ENCODE peak calls at places on chromosomes 16 and 17, in eight cellular contexts. H is OCI-LY7, R is prostate gland, J is PC-3, G is fibroblast of pulmonary artery, T is body of pancreas, U is H1, E is endothelial cell. F is an unnamed sample.
A peak's percentile ranks its signal among the peaks of the same experiment; 100 is the strongest.

GRCh38 chr16:49545243-49545642 is 171.6 kb downstream of the C16orf78 start:
- DNase-seq in R (no peak), U (no peak), J (no peak), G (no peak), E (no peak), H (no peak), T (no peak), F (no peak)

GRCh38 chr16:63323055-63323454 is 1286.8 kb upstream of the CDH8 start:
- DNase-seq in E (no peak), R (no peak), T (no peak), G (peak; percentile 9), H (no peak), J (peak; percentile 2), U (no peak), F (no peak)

GRCh38 chr17:21297026-21297520 is 12.6 kb downstream of the MAP2K3 start:
- DNase-seq in R (no peak), U (no peak), J (no peak), T (no peak), E (no peak), H (no peak), G (no peak), F (no peak)

GRCh38 chr16:4506450-4506849 is 30.3 kb downstream of the HMOX2 start:
- DNase-seq in J (peak; percentile 74), U (no peak), T (peak; percentile 81), R (peak; percentile 71), G (peak; percentile 88), H (peak; percentile 83), E (peak; percentile 44), F (no peak)

GRCh38 chr17:38704645-38705522 is at the start of gene MLLT6:
- DNase-seq in H (peak; percentile 89), J (peak; percentile 63), E (peak; percentile 58), R (peak; percentile 72), T (peak; percentile 86), G (peak; percentile 77), U (no peak), F (peak; percentile 78)

GRCh38 chr16:49283376-49284049 is 1.9 kb upstream of the CBLN1 start:
- DNase-seq in H (no peak), T (no peak), U (no peak), J (no peak), E (no peak), R (no peak), G (no peak), F (no peak)

GRCh38 chr17:30345089-30345433 is 11.2 kb upstream of the TMIGD1 start:
- DNase-seq in G (no peak), E (no peak), T (no peak), U (no peak), R (no peak), H (no peak), J (no peak), F (no peak)

GRCh38 chr17:73798111-73798748 is 154.0 kb upstream of the SDK2 start:
- DNase-seq in G (peak; percentile 91), J (peak; percentile 97), R (no peak), H (no peak), E (no peak), U (no peak), T (peak; percentile 70), F (no peak)

GRCh38 chr16:15674571-15674970 is 24.5 kb downstream of the NDE1 start:
- DNase-seq in U (no peak), H (no peak), G (no peak), E (no peak), J (no peak), R (no peak), T (no peak), F (no peak)

DNA sequence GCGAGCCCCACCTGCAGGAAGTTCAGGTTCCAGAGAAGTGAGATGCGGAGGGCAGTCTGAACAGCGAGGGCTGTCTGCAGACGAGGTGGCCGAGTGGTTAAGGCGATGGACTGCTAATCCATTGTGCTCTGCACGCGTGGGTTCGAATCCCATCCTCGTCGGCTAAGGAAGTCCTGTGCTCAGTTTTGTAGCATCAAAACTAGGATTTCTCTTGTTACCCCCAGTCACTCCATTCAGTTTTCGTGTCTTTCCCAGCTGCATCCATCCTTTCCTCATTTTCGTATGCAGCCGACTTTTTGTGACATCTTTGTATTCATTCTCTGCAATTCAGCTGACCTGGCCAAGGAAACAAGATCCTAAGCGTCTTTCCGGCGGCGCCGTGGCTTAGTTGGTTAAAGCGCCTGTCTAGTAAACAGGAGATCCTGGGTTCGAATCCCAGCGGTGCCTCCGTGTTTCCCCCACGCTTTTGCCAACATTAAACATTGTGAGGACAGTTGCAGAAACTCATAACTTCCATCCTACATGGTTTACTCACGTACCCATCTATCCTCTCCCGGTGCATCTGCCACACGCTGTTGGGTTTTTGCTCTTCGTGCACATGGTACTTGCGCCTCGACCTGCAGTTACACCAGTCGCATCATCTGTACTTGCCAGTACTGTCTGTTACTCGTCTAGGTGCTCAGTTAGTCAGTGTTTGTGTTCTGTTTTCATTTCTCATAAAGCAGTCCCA is 3.0 kb downstream of the BORCS6 start:
- DNase-seq in U (peak; percentile 92), H (peak; percentile 93), R (peak; percentile 93), E (peak; percentile 93), G (peak; percentile 97), T (peak; percentile 97), J (peak; percentile 95), F (peak; percentile 92)
- TF ChIP-seq CTCF in U (no peak), H (peak; percentile 61), R (peak; percentile 74), E (no peak), G (peak; percentile 42), T (peak; percentile 61), J (peak; percentile 34), F (no peak)

GRCh38 chr16:85828166-85828565 is 28.7 kb downstream of the COX4I1 start:
- DNase-seq in T (no peak), H (no peak), R (no peak), J (no peak), U (no peak), G (no peak), E (no peak), F (no peak)

GRCh38 chr16:85824161-85825135 is 25.0 kb downstream of the COX4I1 start:
- DNase-seq in G (no peak), R (no peak), H (no peak), T (no peak), E (no peak), U (no peak), J (no peak), F (no peak)

GRCh38 chr16:85826686-85827247 is 27.3 kb downstream of the COX4I1 start:
- DNase-seq in R (no peak), U (no peak), T (no peak), G (no peak), E (no peak), H (no peak), J (no peak), F (no peak)

GRCh38 chr16:85823328-85823920 is 23.9 kb downstream of the COX4I1 start:
- DNase-seq in T (no peak), H (no peak), G (no peak), U (no peak), E (no peak), J (no peak), R (no peak), F (no peak)

DNA sequence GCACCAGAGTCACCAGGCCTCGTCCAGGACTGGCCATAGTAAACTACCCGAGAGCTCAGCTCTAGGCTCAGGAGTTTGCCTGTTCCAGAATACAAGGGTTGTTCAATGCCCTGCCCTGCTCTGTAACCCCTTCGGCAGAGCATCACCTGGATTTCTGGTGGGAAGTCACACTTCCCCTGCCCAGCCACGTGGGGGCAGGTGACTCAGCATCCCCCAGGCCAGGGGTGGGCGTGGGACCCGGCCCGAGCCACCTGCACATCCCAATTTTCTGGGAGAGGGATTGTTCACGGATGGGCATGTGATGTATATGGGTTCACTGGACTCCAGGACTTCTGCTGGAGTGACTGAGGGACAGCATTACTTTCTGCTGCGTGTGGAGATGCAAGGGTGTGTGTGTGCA is 25.8 kb downstream of the COX4I1 start:
- DNase-seq in E (no peak), U (no peak), H (peak; percentile 27), R (no peak), G (no peak), T (no peak), J (no peak), F (no peak)
- TF ChIP-seq CTCF in E (peak; percentile 18), U (peak; percentile 63), H (peak; percentile 75), R (no peak), G (no peak), T (no peak), J (peak; percentile 23), F (no peak)

GRCh38 chr16:75251280-75252048 is at the start of gene BCAR1:
- DNase-seq in H (peak; percentile 77), U (peak; percentile 50), G (peak; percentile 91), J (peak; percentile 77), R (peak; percentile 88), T (peak; percentile 92), E (peak; percentile 90), F (peak; percentile 90)
- TF ChIP-seq CTCF in H (peak; percentile 25), U (no peak), G (no peak), J (no peak), R (no peak), T (no peak), E (no peak), F (no peak)

GRCh38 chr16:78224342-78224741 is 124.9 kb downstream of the WWOX start:
- DNase-seq in U (no peak), R (no peak), J (peak; percentile 28), G (no peak), T (no peak), H (no peak), E (no peak), F (no peak)

GRCh38 chr16:78230832-78231231 is 131.4 kb downstream of the WWOX start:
- DNase-seq in H (no peak), E (no peak), G (peak; percentile 6), T (no peak), R (peak; percentile 86), U (no peak), J (peak; percentile 83), F (no peak)

GRCh38 chr16:78228704-78229103 is 129.2 kb downstream of the WWOX start:
- DNase-seq in H (no peak), R (no peak), J (no peak), G (no peak), E (no peak), U (no peak), T (no peak), F (no peak)

DNA sequence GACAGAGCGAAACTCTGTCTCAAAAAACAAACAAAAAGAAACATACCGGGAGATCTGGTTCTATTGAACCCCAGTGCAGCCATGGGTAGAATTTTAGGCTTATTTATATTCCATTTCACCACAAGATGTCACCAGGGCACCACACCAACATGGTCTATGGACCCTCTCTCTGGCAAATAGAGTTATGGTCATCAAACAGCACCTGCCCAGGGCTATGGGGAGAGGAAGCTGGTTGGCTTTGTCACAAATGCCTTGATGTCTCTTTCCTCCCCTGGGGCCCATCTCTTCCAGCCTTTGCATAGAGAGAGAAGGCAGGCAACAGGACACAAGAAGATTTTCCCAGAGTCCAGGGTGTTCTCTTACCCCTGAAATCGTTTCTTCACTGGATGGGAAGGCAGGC is 128.4 kb downstream of the WWOX start:
- DNase-seq in J (peak; percentile 39), T (no peak), U (no peak), E (no peak), G (no peak), R (no peak), H (peak; percentile 7), F (peak; percentile 27)
- TF ChIP-seq CTCF in J (peak; percentile 47), T (peak; percentile 27), U (no peak), E (no peak), G (no peak), R (peak; percentile 20), H (peak; percentile 35), F (no peak)

GRCh38 chr16:89155851-89156739 is 15.5 kb upstream of the CDH15 start:
- DNase-seq in H (peak; percentile 34), E (no peak), G (no peak), J (no peak), U (no peak), T (no peak), R (no peak), F (no peak)
- TF ChIP-seq CTCF in H (peak; percentile 23), E (no peak), G (no peak), J (no peak), U (no peak), T (no peak), R (no peak), F (no peak)

GRCh38 chr17:43840814-43841213 is 6.2 kb upstream of the CD300LG start:
- DNase-seq in T (no peak), R (no peak), G (peak; percentile 69), U (no peak), E (no peak), H (no peak), J (peak; percentile 26), F (no peak)
- TF ChIP-seq CTCF in T (no peak), R (no peak), G (peak; percentile 54), U (peak; percentile 26), E (no peak), H (peak; percentile 44), J (peak; percentile 56), F (no peak)

F was measured in glutamatergic neuron.